ENCODE peak calls at places on chromosomes 12 and 14, in four cellular contexts. One of them, this sample, is unnamed.

GRCh38 chr14:65297744-65298143 is 114.8 kb upstream of the FUT8 start:
- DNase-seq in body of pancreas: peak
- DNase-seq in GM23248: no peak
- DNase-seq in stimulated activated CD4-positive, alpha-beta T cell treated with anti-CD3 and anti-CD28 coated beads, Interleukin-1b, Interleukin-23, amount 100 ng/mL, for 1 hour: no peak
- DNase-seq in this sample: no peak

GRCh38 chr12:6950944-6951540 is at the start of gene PTPN6:
- DNase-seq in GM23248: no peak
- DNase-seq in body of pancreas: no peak
- DNase-seq in stimulated activated CD4-positive, alpha-beta T cell treated with anti-CD3 and anti-CD28 coated beads, Interleukin-1b, Interleukin-23, amount 100 ng/mL, for 1 hour: no peak
- DNase-seq in this sample: peak

GRCh38 chr14:74855945-74856344 is 20.0 kb downstream of the PROX2 start:
- DNase-seq in body of pancreas: no peak
- DNase-seq in stimulated activated CD4-positive, alpha-beta T cell treated with anti-CD3 and anti-CD28 coated beads, Interleukin-1b, Interleukin-23, amount 100 ng/mL, for 1 hour: no peak
- DNase-seq in GM23248: no peak
- DNase-seq in this sample: no peak

GRCh38 chr14:26765768-26766550 is 168.1 kb upstream of the NOVA1 start:
- DNase-seq in stimulated activated CD4-positive, alpha-beta T cell treated with anti-CD3 and anti-CD28 coated beads, Interleukin-1b, Interleukin-23, amount 100 ng/mL, for 1 hour: no peak
- DNase-seq in GM23248: peak
- DNase-seq in body of pancreas: peak
- DNase-seq in this sample: no peak

GRCh38 chr12:67991158-67991557 is 1.9 kb downstream of the IFNG-AS1 start:
- DNase-seq in GM23248: no peak
- DNase-seq in body of pancreas: no peak
- DNase-seq in stimulated activated CD4-positive, alpha-beta T cell treated with anti-CD3 and anti-CD28 coated beads, Interleukin-1b, Interleukin-23, amount 100 ng/mL, for 1 hour: no peak
- DNase-seq in this sample: no peak

GRCh38 chr12:80413462-80413861 is 30.6 kb upstream of the PTPRQ start:
- DNase-seq in GM23248: no peak
- DNase-seq in stimulated activated CD4-positive, alpha-beta T cell treated with anti-CD3 and anti-CD28 coated beads, Interleukin-1b, Interleukin-23, amount 100 ng/mL, for 1 hour: no peak
- DNase-seq in body of pancreas: no peak
- DNase-seq in this sample: no peak

GRCh38 chr12:115132145-115132544 is 448.2 kb upstream of the TBX3 start:
- DNase-seq in body of pancreas: no peak
- DNase-seq in GM23248: peak
- DNase-seq in stimulated activated CD4-positive, alpha-beta T cell treated with anti-CD3 and anti-CD28 coated beads, Interleukin-1b, Interleukin-23, amount 100 ng/mL, for 1 hour: no peak
- DNase-seq in this sample: no peak

GRCh38 chr14:91349481-91350074 is 68.0 kb downstream of the CCDC88C start:
- DNase-seq in GM23248: no peak
- DNase-seq in stimulated activated CD4-positive, alpha-beta T cell treated with anti-CD3 and anti-CD28 coated beads, Interleukin-1b, Interleukin-23, amount 100 ng/mL, for 1 hour: no peak
- DNase-seq in body of pancreas: no peak
- DNase-seq in this sample: no peak

GRCh38 chr12:19375888-19376287 is 63.4 kb upstream of the AEBP2 start:
- DNase-seq in GM23248: no peak
- DNase-seq in stimulated activated CD4-positive, alpha-beta T cell treated with anti-CD3 and anti-CD28 coated beads, Interleukin-1b, Interleukin-23, amount 100 ng/mL, for 1 hour: no peak
- DNase-seq in body of pancreas: no peak
- DNase-seq in this sample: no peak

GRCh38 chr12:23049180-23049579 is 424.2 kb downstream of the ETNK1 start:
- DNase-seq in GM23248: no peak
- DNase-seq in stimulated activated CD4-positive, alpha-beta T cell treated with anti-CD3 and anti-CD28 coated beads, Interleukin-1b, Interleukin-23, amount 100 ng/mL, for 1 hour: no peak
- DNase-seq in body of pancreas: no peak
- DNase-seq in this sample: no peak

GRCh38 chr14:91647817-91648216 is 84.1 kb downstream of the CATSPERB start:
- DNase-seq in GM23248: peak
- DNase-seq in stimulated activated CD4-positive, alpha-beta T cell treated with anti-CD3 and anti-CD28 coated beads, Interleukin-1b, Interleukin-23, amount 100 ng/mL, for 1 hour: no peak
- DNase-seq in body of pancreas: no peak
- DNase-seq in this sample: no peak

GRCh38 chr12:52238206-52238840 is 5.3 kb downstream of the KRT7 start:
- DNase-seq in body of pancreas: no peak
- DNase-seq in GM23248: no peak
- DNase-seq in stimulated activated CD4-positive, alpha-beta T cell treated with anti-CD3 and anti-CD28 coated beads, Interleukin-1b, Interleukin-23, amount 100 ng/mL, for 1 hour: no peak
- DNase-seq in this sample: no peak

GRCh38 chr12:53170876-53171724 is 9.4 kb upstream of the ZNF740 start:
- DNase-seq in body of pancreas: no peak
- DNase-seq in GM23248: no peak
- DNase-seq in stimulated activated CD4-positive, alpha-beta T cell treated with anti-CD3 and anti-CD28 coated beads, Interleukin-1b, Interleukin-23, amount 100 ng/mL, for 1 hour: no peak
- DNase-seq in this sample: peak

GRCh38 chr12:122841544-122842321 is 6.5 kb downstream of the HIP1R start:
- DNase-seq in stimulated activated CD4-positive, alpha-beta T cell treated with anti-CD3 and anti-CD28 coated beads, Interleukin-1b, Interleukin-23, amount 100 ng/mL, for 1 hour: no peak
- DNase-seq in body of pancreas: peak
- DNase-seq in GM23248: peak
- DNase-seq in this sample: no peak

GRCh38 chr14:53285806-53286205 is 132.7 kb upstream of the DDHD1 start:
- DNase-seq in body of pancreas: no peak
- DNase-seq in GM23248: peak
- DNase-seq in stimulated activated CD4-positive, alpha-beta T cell treated with anti-CD3 and anti-CD28 coated beads, Interleukin-1b, Interleukin-23, amount 100 ng/mL, for 1 hour: no peak
- DNase-seq in this sample: no peak

GRCh38 chr12:109727039-109727723 is 13.6 kb downstream of the FAM222A start:
- DNase-seq in GM23248: no peak
- DNase-seq in stimulated activated CD4-positive, alpha-beta T cell treated with anti-CD3 and anti-CD28 coated beads, Interleukin-1b, Interleukin-23, amount 100 ng/mL, for 1 hour: no peak
- DNase-seq in body of pancreas: peak
- DNase-seq in this sample: no peak

GRCh38 chr14:85577542-85578140 is 47.7 kb downstream of the FLRT2 start:
- DNase-seq in body of pancreas: no peak
- DNase-seq in stimulated activated CD4-positive, alpha-beta T cell treated with anti-CD3 and anti-CD28 coated beads, Interleukin-1b, Interleukin-23, amount 100 ng/mL, for 1 hour: no peak
- DNase-seq in GM23248: no peak
- DNase-seq in this sample: no peak

This sample was measured in ascending aorta.